ENCODE peak calls at places on chromosome 20, in five cellular contexts. O is stimulated activated CD4-positive, alpha-beta T cell treated with anti-CD3 and anti-CD28 coated beads, Interleukin-1b, Interleukin-23, amount 100 ng/mL, for 24 hours; J is GM12878; E is NCI-H1694; P is stimulated activated naive B cell treated with anti-CD40 and anti-IgM and Interleukin-4, amounts not matched to agents 10 μg/mL and 1 μg/mL and 100 μg/mL, for 72 hours. S is an unnamed sample.

GRCh38 chr20:51985013-51985415 is 182.7 kb upstream of the SALL4 start:
- DNase-seq in O (no peak), E (no peak), J (no peak), P (no peak), S (no peak)

GRCh38 chr20:1885940-1886693 is 9.1 kb upstream of the SIRPA start:
- DNase-seq in E (no peak), J (no peak), P (no peak), O (no peak), S (no peak)

GRCh38 chr20:49835031-49835430 is 22.4 kb downstream of the SLC9A8 start:
- DNase-seq in P (no peak), O (no peak), E (no peak), J (no peak), S (no peak)

GRCh38 chr20:46558511-46558959 is 8.1 kb upstream of the OCSTAMP start:
- DNase-seq in E (no peak), O (peak; percentile 51), P (no peak), J (no peak), S (no peak)

GRCh38 chr20:14235355-14235754 is 102.1 kb downstream of the FLRT3 start:
- DNase-seq in O (no peak), P (no peak), J (no peak), E (no peak), S (no peak)

GRCh38 chr20:63955281-63955845 is 853 bp downstream of the UCKL1 start:
- DNase-seq in E (no peak), O (no peak), P (no peak), J (no peak), S (peak; percentile 75)

GRCh38 chr20:62804632-62805364 is at the start of gene OGFR:
- DNase-seq in P (peak; percentile 59), J (no peak), E (peak; percentile 16), O (peak; percentile 58), S (peak; percentile 87)

GRCh38 chr20:10200329-10200728 is 18.3 kb upstream of the SNAP25 start:
- DNase-seq in P (no peak), J (no peak), E (no peak), O (no peak), S (no peak)

GRCh38 chr20:17314262-17314661 is 87.4 kb downstream of the PCSK2 start:
- DNase-seq in O (no peak), J (no peak), P (no peak), E (no peak), S (no peak)

GRCh38 chr20:43916875-43917371 is 2.3 kb downstream of the TOX2 start:
- DNase-seq in J (peak; percentile 23), O (no peak), P (peak; percentile 35), E (no peak), S (no peak)

GRCh38 chr20:1803216-1804128 is 91.7 kb upstream of the SIRPA start:
- DNase-seq in J (no peak), P (peak; percentile 77), E (no peak), O (peak; percentile 12), S (no peak)

GRCh38 chr20:21133404-21133803 is 7.5 kb downstream of the KIZ start:
- DNase-seq in J (no peak), E (no peak), P (no peak), O (no peak), S (no peak)

GRCh38 chr20:48635791-48636267 is 192.0 kb downstream of the PREX1 start:
- DNase-seq in E (peak; percentile 32), J (no peak), P (peak; percentile 44), O (peak; percentile 55), S (peak; percentile 48)

GRCh38 chr20:19735446-19735845 is 22.6 kb upstream of the RIN2 start:
- DNase-seq in P (peak; percentile 61), E (peak; percentile 93), O (no peak), J (peak; percentile 3), S (no peak)

GRCh38 chr20:50794181-50794845 is 548 bp upstream of the BCAS4 start:
- DNase-seq in J (no peak), P (no peak), E (no peak), O (no peak), S (peak; percentile 10)

GRCh38 chr20:61635721-61636455 is 383.8 kb downstream of the CDH4 start:
- DNase-seq in O (no peak), J (no peak), P (no peak), E (no peak), S (no peak)

GRCh38 chr20:38685853-38686473 is 38.3 kb upstream of the SLC32A1 start:
- DNase-seq in J (no peak), P (no peak), E (no peak), O (no peak), S (peak; percentile 49)

GRCh38 chr20:24490598-24490997 is 21.2 kb downstream of the SYNDIG1 start:
- DNase-seq in O (no peak), J (no peak), P (no peak), E (no peak), S (no peak)

GRCh38 chr20:58340853-58341252 is 31.3 kb downstream of the RAB22A start:
- DNase-seq in P (no peak), J (no peak), E (no peak), O (no peak), S (no peak)

GRCh38 chr20:325043-325888 is at the start of gene SOX12:
- DNase-seq in P (peak; percentile 92), J (peak; percentile 71), O (peak; percentile 97), E (peak; percentile 70), S (peak; percentile 97)

GRCh38 chr20:58016779-58017178 is 211.7 kb downstream of the ANKRD60 start:
- DNase-seq in O (no peak), P (no peak), E (no peak), J (no peak), S (no peak)

GRCh38 chr20:62827323-62828050 is 10.6 kb downstream of the COL9A3 start:
- DNase-seq in O (no peak), E (no peak), J (no peak), P (no peak), S (no peak)

GRCh38 chr20:44615876-44616603 is 33.7 kb downstream of the PKIG start:
- DNase-seq in E (no peak), O (no peak), J (no peak), P (no peak), S (no peak)

GRCh38 chr20:5918856-5919633 is 31.3 kb downstream of the TRMT6 start:
- DNase-seq in J (no peak), P (no peak), O (no peak), E (no peak), S (no peak)

GRCh38 chr20:50224553-50225255 is 34.1 kb downstream of the CEBPB start:
- DNase-seq in E (no peak), J (no peak), O (no peak), P (no peak), S (no peak)

S was measured in erythroblast.